ENCODE peak calls at places on chromosome 13, in ten cellular contexts. S, V, C, N, H, G, P, L, E and Z are unnamed samples.
A peak's percentile ranks its signal among the peaks of the same experiment; 100 is the strongest.

GRCh38 chr13:105159794-105160193 is 1375.7 kb downstream of the EFNB2 start:
- DNase-seq in S (no peak), V (no peak), C (no peak), N (no peak), H (no peak), G (no peak), P (no peak), L (no peak), E (no peak), Z (no peak)

GRCh38 chr13:85093808-85094207 is 705.4 kb downstream of the SLITRK6 start:
- DNase-seq in S (peak; percentile 24), V (no peak), C (peak; percentile 6), N (peak; percentile 29), H (no peak), G (peak; percentile 54), P (peak; percentile 61), L (no peak), E (peak; percentile 6), Z (peak; percentile 87)

GRCh38 chr13:48827709-48828108 is 148.0 kb upstream of the FNDC3A start:
- DNase-seq in S (no peak), V (no peak), C (no peak), N (no peak), H (no peak), G (no peak), P (no peak), L (no peak), E (no peak), Z (no peak)

GRCh38 chr13:93420206-93420605 is 193.6 kb downstream of the GPC6 start:
- DNase-seq in S (no peak), V (no peak), C (no peak), N (no peak), H (no peak), G (no peak), P (no peak), L (no peak), E (no peak), Z (no peak)

GRCh38 chr13:43511260-43511970 is 275.4 kb downstream of the ENOX1 start:
- DNase-seq in S (no peak), V (no peak), C (no peak), N (no peak), H (no peak), G (no peak), P (no peak), L (no peak), E (no peak), Z (no peak)

GRCh38 chr13:41812851-41813250 is 148.1 kb downstream of the VWA8 start:
- DNase-seq in S (no peak), V (no peak), C (no peak), N (no peak), H (no peak), G (no peak), P (no peak), L (no peak), E (no peak), Z (no peak)

GRCh38 chr13:34867590-34867989 is 74.5 kb upstream of the NBEA start:
- DNase-seq in S (no peak), V (no peak), C (peak; percentile 15), N (peak; percentile 21), H (no peak), G (peak; percentile 62), P (peak; percentile 15), L (no peak), E (peak; percentile 6), Z (no peak)

GRCh38 chr13:110546933-110547332 is 14.6 kb downstream of the RAB20 start:
- DNase-seq in S (peak; percentile 89), V (no peak), C (peak; percentile 89), N (peak; percentile 94), H (peak; percentile 93), G (peak; percentile 97), P (peak; percentile 97), L (no peak), E (peak; percentile 81), Z (no peak)

GRCh38 chr13:97851269-97851668 is 102.2 kb upstream of the IPO5 start:
- DNase-seq in S (no peak), V (no peak), C (no peak), N (no peak), H (no peak), G (no peak), P (no peak), L (no peak), E (peak; percentile 15), Z (no peak)
- TF ChIP-seq CTCF in S (no peak), V (no peak), C (no peak), N (no peak), H (no peak), G (no peak), P (no peak), L (no peak), E (no peak), Z (no peak)

DNA sequence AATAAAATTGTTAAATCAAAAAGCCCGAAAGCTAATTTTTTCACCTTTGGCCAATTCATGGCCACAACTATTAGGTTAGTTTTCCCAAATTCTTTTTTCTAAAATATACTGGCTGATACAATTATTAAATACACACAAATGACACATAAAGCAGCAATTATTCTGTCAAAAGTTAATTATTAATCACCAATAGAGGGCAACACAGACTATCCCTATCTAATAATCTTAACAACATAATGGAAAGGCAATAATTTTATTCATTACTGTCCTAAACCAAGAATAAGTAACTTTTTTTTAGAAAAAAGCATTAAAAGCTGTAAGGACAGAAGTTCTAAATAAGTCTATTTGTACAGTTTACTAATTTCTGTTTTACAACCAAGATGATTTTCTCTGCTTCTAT is 51.7 kb downstream of the KATNAL1 start:
- DNase-seq in S (peak; percentile 5), V (no peak), C (peak; percentile 33), N (no peak), H (no peak), G (no peak), P (no peak), L (no peak), E (peak; percentile 25), Z (no peak)
- TF ChIP-seq CTCF in S (peak; percentile 36), V (no peak), C (no peak), N (peak; percentile 28), H (no peak), G (no peak), P (no peak), L (no peak), E (peak; percentile 5), Z (no peak)

GRCh38 chr13:100526299-100527030 is 62.1 kb downstream of the GGACT start:
- DNase-seq in S (no peak), V (no peak), C (no peak), N (no peak), H (no peak), G (no peak), P (no peak), L (no peak), E (no peak), Z (no peak)
- TF ChIP-seq CTCF in S (no peak), V (no peak), C (no peak), N (no peak), H (no peak), G (no peak), P (no peak), L (no peak), E (no peak), Z (no peak)

DNA sequence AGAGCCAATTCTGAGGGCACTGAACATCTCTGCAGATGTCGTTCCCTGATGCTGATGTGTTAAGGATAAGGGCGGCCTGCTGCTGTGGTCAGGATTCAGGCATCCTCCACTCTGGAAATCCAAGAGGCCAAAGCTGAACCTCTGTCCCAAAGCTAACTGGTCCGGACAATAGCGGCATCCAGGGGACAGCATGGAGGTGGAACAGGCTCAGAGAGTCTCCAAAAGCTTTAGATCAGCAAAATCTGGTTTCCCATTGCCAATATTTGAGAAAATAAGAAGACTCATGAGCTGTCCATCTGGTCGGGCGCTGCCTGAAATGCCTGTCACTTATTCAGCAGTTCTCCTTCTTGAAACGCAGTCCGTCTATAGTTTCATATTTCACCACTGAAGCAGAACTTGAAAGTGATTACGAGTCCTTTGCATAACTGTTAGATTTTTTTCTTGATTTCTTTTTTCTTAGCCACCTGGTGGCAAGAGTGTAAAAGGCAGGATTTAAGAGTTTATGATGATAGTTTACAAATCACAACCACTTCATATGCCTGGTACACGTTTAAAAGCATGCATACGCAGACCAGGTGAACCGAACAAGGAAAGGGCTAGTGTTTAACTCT is 45.9 kb downstream of the GGACT start:
- DNase-seq in S (peak; percentile 45), V (no peak), C (peak; percentile 76), N (peak; percentile 66), H (no peak), G (peak; percentile 71), P (peak; percentile 76), L (no peak), E (peak; percentile 71), Z (no peak)
- TF ChIP-seq CTCF in S (peak; percentile 47), V (peak; percentile 58), C (peak; percentile 54), N (peak; percentile 59), H (peak; percentile 34), G (peak; percentile 61), P (peak; percentile 53), L (peak; percentile 81), E (peak; percentile 52), Z (peak; percentile 65)

GRCh38 chr13:98397221-98397620 is 179.7 kb downstream of the STK24 start:
- DNase-seq in S (no peak), V (no peak), C (peak; percentile 66), N (no peak), H (no peak), G (peak; percentile 32), P (peak; percentile 10), L (no peak), E (peak; percentile 12), Z (no peak)
- TF ChIP-seq CTCF in S (no peak), V (no peak), C (peak; percentile 72), N (peak; percentile 21), H (peak; percentile 16), G (peak; percentile 59), P (peak; percentile 45), L (no peak), E (peak; percentile 24), Z (peak; percentile 62)

GRCh38 chr13:46553886-46554855 is 1.2 kb downstream of the LRCH1 start:
- DNase-seq in S (peak; percentile 80), V (peak; percentile 40), C (peak; percentile 93), N (peak; percentile 78), H (peak; percentile 78), G (peak; percentile 82), P (peak; percentile 89), L (peak; percentile 52), E (peak; percentile 84), Z (peak; percentile 87)
- TF ChIP-seq CTCF in S (no peak), V (peak; percentile 30), C (peak; percentile 42), N (no peak), H (no peak), G (peak; percentile 11), P (peak; percentile 37), L (no peak), E (peak; percentile 7), Z (no peak)

GRCh38 chr13:50189450-50189849 is 174.2 kb downstream of the KCNRG start:
- DNase-seq in S (no peak), V (no peak), C (no peak), N (no peak), H (no peak), G (no peak), P (no peak), L (no peak), E (no peak), Z (no peak)
- TF ChIP-seq CTCF in S (no peak), V (no peak), C (no peak), N (no peak), H (no peak), G (no peak), P (no peak), L (no peak), E (peak; percentile 14), Z (no peak)